ENCODE peak calls at places on chromosomes 16 and 17, in five cellular contexts. A, E, Z, N and D are unnamed samples.

GRCh38 chr16:52861614-52862022 is 191.1 kb downstream of the CHD9NB start:
- DNase-seq in Z (peak), N (peak), A (peak), E (no peak), D (no peak)

GRCh38 chr17:81244358-81245023 is 5.4 kb downstream of the NDUFAF8 start:
- DNase-seq in A (no peak), Z (no peak), N (no peak), E (no peak), D (no peak)

GRCh38 chr16:51665599-51665998 is 514.5 kb upstream of the SALL1 start:
- DNase-seq in E (no peak), N (no peak), A (no peak), Z (no peak), D (no peak)

GRCh38 chr16:72739577-72739976 is 308.4 kb downstream of the ZFHX3 start:
- DNase-seq in Z (no peak), A (peak), N (peak), E (peak), D (no peak)

GRCh38 chr17:52751051-52751450 is 592.5 kb upstream of the CA10 start:
- DNase-seq in E (no peak), N (no peak), A (peak), Z (no peak), D (peak)

GRCh38 chr17:44788139-44788538 is 29.4 kb downstream of the ADAM11 start:
- DNase-seq in Z (no peak), A (no peak), N (no peak), E (peak), D (no peak)

GRCh38 chr16:56708821-56709685 is 20.9 kb upstream of the NUP93 start:
- DNase-seq in N (no peak), E (no peak), A (no peak), Z (no peak), D (no peak)

GRCh38 chr16:2699791-2700600 is 17.7 kb downstream of the KCTD5 start:
- DNase-seq in A (no peak), E (no peak), Z (no peak), N (no peak), D (no peak)

GRCh38 chr16:726438-727290 is at the start of the genes CCDC78 and HAGHL:
- DNase-seq in Z (peak), N (peak), A (peak), E (peak), D (peak)

GRCh38 chr17:29968271-29968670 is 26.8 kb downstream of the EFCAB5 start:
- DNase-seq in Z (no peak), A (no peak), N (no peak), E (peak), D (no peak)

GRCh38 chr16:75750516-75750915 is 24.2 kb upstream of the CPHXL start:
- DNase-seq in A (no peak), E (no peak), Z (no peak), N (no peak), D (no peak)

GRCh38 chr16:30570621-30571443 is 682 bp downstream of the ZNF688 start:
- DNase-seq in A (peak), Z (peak), E (peak), N (peak), D (peak)
- H2BK120ac ChIP-seq in A (no peak), Z (no peak), E (no peak), N (peak), D (no peak)

GRCh38 chr17:39648876-39649430 is 12.0 kb downstream of the STARD3 start:
- DNase-seq in N (no peak), A (no peak), E (peak), Z (no peak), D (no peak)

GRCh38 chr17:39652635-39653315 is 12.4 kb upstream of the TCAP start:
- DNase-seq in Z (no peak), A (peak), E (no peak), N (no peak), D (peak)

GRCh38 chr17:39651908-39652634 is 13.1 kb upstream of the TCAP start:
- DNase-seq in Z (no peak), E (no peak), N (no peak), A (no peak), D (no peak)

GRCh38 chr17:39647242-39647641 is 10.3 kb downstream of the STARD3 start:
- DNase-seq in N (no peak), Z (no peak), A (no peak), E (no peak), D (no peak)

DNA sequence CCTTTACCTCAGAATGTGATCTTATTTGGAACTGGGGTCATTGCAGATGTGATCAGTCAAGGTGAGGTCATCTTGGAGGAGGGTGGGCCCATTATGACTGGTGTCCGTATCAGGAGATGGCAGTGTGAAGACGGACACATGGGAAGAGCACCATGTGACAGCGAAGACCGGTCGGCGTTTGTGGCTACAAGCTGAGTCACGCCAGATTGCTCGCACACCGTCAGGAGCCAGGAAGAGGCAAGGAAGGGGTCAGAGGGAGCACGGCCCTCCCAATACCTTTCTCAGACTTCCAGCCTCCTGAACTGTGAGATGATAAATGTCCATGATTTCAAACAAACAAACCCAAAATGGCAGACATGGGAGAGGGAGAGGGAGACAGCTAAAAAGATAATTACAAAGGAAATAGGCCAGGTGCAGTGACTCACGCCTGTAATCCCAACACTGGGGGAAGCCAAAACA is 13.2 kb downstream of the STARD3 start:
- DNase-seq in A (no peak), Z (no peak), N (no peak), E (no peak), D (no peak)
- H3K9ac ChIP-seq in A (no peak), Z (no peak), N (no peak), E (no peak), D (no peak)

GRCh38 chr16:31010943-31011342 is 505 bp upstream of the STX1B start:
- DNase-seq in Z (no peak), N (no peak), E (no peak), A (no peak), D (no peak)
- H2BK15ac ChIP-seq in Z (peak), N (no peak), E (no peak), A (no peak), D (no peak)

GRCh38 chr16:66477028-66477515 is 50.0 kb downstream of the BEAN1 start:
- DNase-seq in A (peak), N (no peak), Z (no peak), E (no peak), D (no peak)
- H2BK120ac ChIP-seq in A (no peak), N (no peak), Z (no peak), E (no peak), D (no peak)

GRCh38 chr17:67628580-67629013 is 89.1 kb upstream of the NOL11 start:
- DNase-seq in Z (peak), E (no peak), N (peak), A (peak), D (peak)
- H3K9ac ChIP-seq in Z (no peak), E (no peak), N (no peak), A (no peak), D (no peak)

GRCh38 chr17:47324224-47325020 is 667 bp downstream of the EFCAB13 start:
- DNase-seq in Z (no peak), E (peak), A (peak), N (peak), D (peak)
- H2BK15ac ChIP-seq in Z (peak), E (peak), A (no peak), N (peak), D (no peak)